ENCODE peak calls at places on chromosome 16, in nine cellular contexts. D is HEK293T, I is stomach, H is ELR, J is H9, P is Calu3, R is ACHN, C is ascending aorta, X is Right ventricle myocardium superior. O is an unnamed sample.

GRCh38 chr16:3256146-3256875 is at the start of gene MEFV:
- DNase-seq in C (no peak), J (no peak), H (peak; percentile 30), R (no peak), I (no peak), D (no peak), X (no peak), P (no peak), O (no peak)

GRCh38 chr16:47037396-47037745 is 63.9 kb upstream of the DNAJA2 start:
- DNase-seq in R (peak; percentile 32), P (peak; percentile 31), C (no peak), D (peak; percentile 42), H (no peak), J (peak; percentile 42), I (peak; percentile 28), X (peak; percentile 69), O (peak; percentile 38)

GRCh38 chr16:86566601-86566965 is at the start of gene FOXC2:
- DNase-seq in C (peak; percentile 71), R (peak; percentile 94), H (peak; percentile 97), D (peak; percentile 85), P (peak; percentile 96), I (peak; percentile 54), J (peak; percentile 92), X (peak; percentile 93), O (peak; percentile 91)

GRCh38 chr16:88315543-88316105 is 67.1 kb upstream of the ZNF469 start:
- DNase-seq in X (peak; percentile 63), R (no peak), J (no peak), D (no peak), H (peak; percentile 83), I (peak; percentile 38), P (peak; percentile 81), C (no peak), O (peak; percentile 74)

GRCh38 chr16:53912155-53912554 is 208.2 kb downstream of the FTO start:
- DNase-seq in R (no peak), I (no peak), P (no peak), J (no peak), D (no peak), X (no peak), C (no peak), H (no peak), O (no peak)

GRCh38 chr16:86353185-86353584 is 157.1 kb upstream of the FOXF1 start:
- DNase-seq in R (no peak), H (peak; percentile 95), C (no peak), I (no peak), J (no peak), P (no peak), D (no peak), X (no peak), O (no peak)

GRCh38 chr16:70685938-70686375 is at the start of gene MTSS2:
- DNase-seq in D (peak; percentile 93), X (peak; percentile 90), H (peak; percentile 88), I (peak; percentile 83), C (no peak), J (peak; percentile 79), P (peak; percentile 76), R (peak; percentile 89), O (peak; percentile 79)

GRCh38 chr16:81745704-81746558 is 33.2 kb upstream of the PLCG2 start:
- DNase-seq in H (peak; percentile 70), P (peak; percentile 79), J (peak; percentile 75), R (peak; percentile 38), C (no peak), I (peak; percentile 71), D (peak; percentile 84), X (peak; percentile 84), O (peak; percentile 61)

GRCh38 chr16:81905277-81905676 is 106.0 kb downstream of the SDR42E1 start:
- DNase-seq in R (no peak), J (peak; percentile 47), D (no peak), C (no peak), I (no peak), P (no peak), X (no peak), H (no peak), O (peak; percentile 64)

GRCh38 chr16:81707411-81708321 is 71.4 kb upstream of the PLCG2 start:
- DNase-seq in H (peak; percentile 36), P (peak; percentile 24), R (peak; percentile 58), C (no peak), J (no peak), X (peak; percentile 37), I (peak; percentile 70), D (no peak), O (no peak)

GRCh38 chr16:63617990-63618763 is 1503.7 kb downstream of the CDH11 start:
- DNase-seq in I (no peak), P (no peak), J (peak; percentile 35), X (peak; percentile 61), D (no peak), C (no peak), H (no peak), R (peak; percentile 85), O (peak; percentile 33)

GRCh38 chr16:590165-590874 is 454 bp downstream of the RAB40C start:
- DNase-seq in X (peak; percentile 63), I (peak; percentile 50), C (no peak), P (no peak), D (no peak), H (peak; percentile 44), R (peak; percentile 53), J (no peak), O (peak; percentile 32)

GRCh38 chr16:84084570-84085270 is 32.0 kb downstream of the MBTPS1 start:
- DNase-seq in D (peak; percentile 81), C (no peak), H (peak; percentile 77), I (peak; percentile 76), X (peak; percentile 58), R (peak; percentile 79), J (peak; percentile 88), P (peak; percentile 80), O (peak; percentile 75)

GRCh38 chr16:4327782-4328579 is 12.1 kb downstream of the GLIS2 start:
- DNase-seq in R (no peak), C (no peak), D (no peak), X (peak; percentile 87), J (peak; percentile 88), P (peak; percentile 90), I (peak; percentile 83), H (peak; percentile 84), O (peak; percentile 86)

GRCh38 chr16:84155226-84155625 is 10.1 kb downstream of the DNAAF1 start:
- DNase-seq in J (no peak), I (no peak), H (no peak), D (no peak), X (no peak), P (no peak), C (no peak), R (no peak), O (no peak)

GRCh38 chr16:27492588-27492979 is 57.1 kb downstream of the GTF3C1 start:
- DNase-seq in R (no peak), D (no peak), H (no peak), I (no peak), J (no peak), P (no peak), C (no peak), X (no peak), O (no peak)

GRCh38 chr16:88882358-88883030 is 16.0 kb upstream of the PABPN1L start:
- DNase-seq in P (no peak), I (peak; percentile 63), X (peak; percentile 54), C (no peak), R (no peak), D (no peak), H (no peak), J (no peak), O (no peak)

GRCh38 chr16:24834459-24835335 is 11.1 kb upstream of the SLC5A11 start:
- DNase-seq in R (peak; percentile 67), X (no peak), C (no peak), I (peak; percentile 60), H (peak; percentile 71), P (peak; percentile 67), D (peak; percentile 47), J (peak; percentile 62), O (peak; percentile 43)

GRCh38 chr16:54651851-54652770 is 278.6 kb upstream of the IRX5 start:
- DNase-seq in I (no peak), D (no peak), P (no peak), X (no peak), J (no peak), H (no peak), R (no peak), C (no peak), O (no peak)

GRCh38 chr16:65788434-65789147 is 577.9 kb upstream of the CDH5 start:
- DNase-seq in R (no peak), J (no peak), X (no peak), P (no peak), C (no peak), H (no peak), I (no peak), D (no peak), O (no peak)

GRCh38 chr16:31181102-31181830 is 1.3 kb downstream of the FUS start:
- DNase-seq in D (no peak), P (peak; percentile 29), X (peak; percentile 67), R (peak; percentile 58), C (no peak), I (peak; percentile 28), H (peak; percentile 67), J (no peak), O (peak; percentile 49)

GRCh38 chr16:25298165-25298872 is 40.7 kb upstream of the ZKSCAN2 start:
- DNase-seq in J (no peak), H (no peak), P (no peak), I (no peak), X (no peak), D (no peak), C (no peak), R (no peak), O (no peak)

GRCh38 chr16:71409038-71409775 is 32.6 kb downstream of the TLE7 start:
- DNase-seq in J (no peak), D (no peak), R (no peak), X (no peak), H (no peak), C (no peak), I (no peak), P (no peak), O (peak; percentile 23)

GRCh38 chr16:2963611-2964415 is at the start of gene KREMEN2:
- DNase-seq in I (no peak), C (no peak), R (peak; percentile 91), D (peak; percentile 79), X (no peak), J (peak; percentile 90), H (peak; percentile 56), P (peak; percentile 57), O (peak; percentile 92)

GRCh38 chr16:84543931-84544776 is 39.7 kb upstream of the MEAK7 start:
- DNase-seq in R (no peak), I (no peak), D (no peak), J (no peak), X (no peak), P (no peak), C (no peak), H (no peak), O (no peak)

GRCh38 chr16:75710344-75710743 is 9.1 kb upstream of the DUXB start:
- DNase-seq in D (no peak), X (no peak), R (no peak), I (no peak), J (no peak), C (no peak), H (no peak), P (no peak), O (no peak)

GRCh38 chr16:27048316-27048715 is 18.4 kb upstream of the C16orf82 start:
- DNase-seq in C (no peak), H (peak; percentile 17), D (no peak), R (no peak), J (no peak), I (no peak), X (no peak), P (no peak), O (no peak)

GRCh38 chr16:12775689-12776236 is 27.9 kb downstream of the CPPED1 start:
- DNase-seq in X (no peak), R (no peak), J (no peak), I (no peak), H (no peak), P (no peak), D (no peak), C (no peak), O (no peak)

GRCh38 chr16:19735074-19735867 is 17.2 kb downstream of the IQCK start:
- DNase-seq in X (peak; percentile 60), C (no peak), H (no peak), R (no peak), I (peak; percentile 80), P (no peak), D (no peak), J (no peak), O (no peak)